ENCODE peak calls at places on chromosome 4, in eight cellular contexts. O is GM23338; U is cardiac fibroblast; X is HL-60; W is astrocyte of the cerebellum; Z is CD8-positive, alpha-beta memory T cell; H is Peyer's patch; S is IMR-90. M is an unnamed sample.

GRCh38 chr4:164514765-164515164 is 239.2 kb upstream of the SMIM31 start:
- DNase-seq in O (no peak), U (no peak), X (no peak), W (no peak), Z (no peak), H (no peak), S (no peak), M (no peak)

GRCh38 chr4:26388671-26389070 is 67.9 kb downstream of the RBPJ start:
- DNase-seq in O (no peak), U (no peak), X (no peak), W (no peak), Z (no peak), H (no peak), S (peak; percentile 13), M (no peak)

GRCh38 chr4:124090007-124090406 is 622.5 kb downstream of the ANKRD50 start:
- DNase-seq in O (no peak), U (no peak), X (no peak), W (peak; percentile 38), Z (no peak), H (no peak), S (no peak), M (no peak)

GRCh38 chr4:186104114-186104894 is at the start of gene FAM149A:
- DNase-seq in O (peak; percentile 83), U (no peak), X (no peak), W (no peak), Z (peak; percentile 33), H (peak; percentile 38), S (no peak), M (no peak)

GRCh38 chr4:105895324-105895608 is at the start of gene NPNT:
- DNase-seq in O (peak; percentile 42), U (no peak), X (no peak), W (no peak), Z (no peak), H (no peak), S (no peak), M (no peak)

GRCh38 chr4:124177647-124178425 is 534.7 kb downstream of the ANKRD50 start:
- DNase-seq in O (no peak), U (peak; percentile 76), X (no peak), W (peak; percentile 47), Z (no peak), H (no peak), S (peak; percentile 91), M (peak; percentile 76)

GRCh38 chr4:180973894-180974293 is 1269.3 kb upstream of the TENM3 start:
- DNase-seq in O (no peak), U (no peak), X (no peak), W (no peak), Z (no peak), H (no peak), S (no peak), M (no peak)

GRCh38 chr4:88991746-88992145 is 65.2 kb downstream of the FAM13A start:
- DNase-seq in O (no peak), U (no peak), X (no peak), W (no peak), Z (no peak), H (no peak), S (peak; percentile 54), M (no peak)

GRCh38 chr4:150280081-150280950 is 202.1 kb downstream of the DCLK2 start:
- DNase-seq in O (no peak), U (peak; percentile 71), X (peak; percentile 21), W (peak; percentile 90), Z (no peak), H (no peak), S (peak; percentile 86), M (peak; percentile 67)

GRCh38 chr4:165325732-165326512 is 1.5 kb upstream of the MSMO1 start:
- DNase-seq in O (peak; percentile 61), U (peak; percentile 75), X (no peak), W (peak; percentile 27), Z (no peak), H (no peak), S (peak; percentile 93), M (peak; percentile 85)

GRCh38 chr4:72348701-72349100 is 220.3 kb downstream of the ADAMTS3 start:
- DNase-seq in O (no peak), U (no peak), X (no peak), W (no peak), Z (no peak), H (no peak), S (no peak), M (no peak)

GRCh38 chr4:86910820-86911684 is 18.8 kb upstream of the C4orf36 start:
- DNase-seq in O (no peak), U (peak; percentile 46), X (no peak), W (no peak), Z (no peak), H (no peak), S (peak; percentile 64), M (no peak)

GRCh38 chr4:168751263-168752225 is 254.7 kb downstream of the PALLD start:
- DNase-seq in O (no peak), U (peak; percentile 52), X (no peak), W (no peak), Z (no peak), H (no peak), S (peak; percentile 85), M (peak; percentile 77)

GRCh38 chr4:171353535-171353934 is 459.7 kb upstream of the GALNTL6 start:
- DNase-seq in O (no peak), U (no peak), X (no peak), W (no peak), Z (no peak), H (no peak), S (no peak), M (no peak)

GRCh38 chr4:88799900-88800299 is 102.3 kb upstream of the NAP1L5 start:
- DNase-seq in O (no peak), U (no peak), X (no peak), W (no peak), Z (no peak), H (no peak), S (no peak), M (no peak)

GRCh38 chr4:112234952-112235609 is 3.5 kb downstream of the AP1AR start:
- DNase-seq in O (peak; percentile 81), U (peak; percentile 90), X (peak; percentile 36), W (peak; percentile 81), Z (peak; percentile 38), H (peak; percentile 55), S (peak; percentile 94), M (peak; percentile 61)

GRCh38 chr4:85688055-85688740 is 213.2 kb downstream of the ARHGAP24 start:
- DNase-seq in O (no peak), U (no peak), X (no peak), W (no peak), Z (no peak), H (no peak), S (no peak), M (no peak)

DNA sequence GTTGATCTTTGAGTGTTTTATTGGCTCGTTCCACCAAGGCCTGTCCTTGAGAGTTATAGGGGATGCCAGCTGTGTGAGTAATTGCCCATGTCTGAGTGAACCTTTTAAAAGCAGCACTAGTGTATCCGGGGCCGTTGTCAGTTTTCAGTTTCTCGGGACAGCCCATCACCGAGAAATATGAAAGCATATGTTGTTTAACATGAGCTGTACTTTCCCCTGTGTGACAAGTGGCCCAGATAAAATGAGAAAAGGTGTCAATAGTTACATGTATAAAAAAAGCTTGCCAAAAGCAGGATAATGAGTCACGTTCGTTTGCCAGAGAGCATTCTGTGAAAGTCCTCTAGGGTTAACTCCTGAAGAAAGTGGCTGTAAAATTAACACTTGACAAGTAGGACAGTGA is 48.6 kb upstream of the RASSF6 start:
- DNase-seq in O (no peak), U (peak; percentile 48), X (no peak), W (no peak), Z (no peak), H (no peak), S (no peak), M (peak; percentile 45)
- H3K4me3 ChIP-seq in O (no peak overlapping the region), U (no peak overlapping the region), X (no peak overlapping the region), W (no peak overlapping the region), Z (no peak overlapping the region), H (no peak overlapping the region), S (no peak overlapping the region), M (no peak overlapping the region)

GRCh38 chr4:173521474-173522159 is 8.4 kb downstream of the HAND2 start:
- DNase-seq in O (peak; percentile 35), U (no peak), X (no peak), W (no peak), Z (no peak), H (no peak), S (no peak), M (no peak)
- H3K4me3 ChIP-seq in O (peak overlapping the region; percentile 57), U (peak overlapping the region; percentile 56), X (no peak overlapping the region), W (peak overlapping the region; percentile 44), Z (no peak overlapping the region), H (peak overlapping the region; percentile 26), S (no peak overlapping the region), M (peak overlapping the region; percentile 57)

GRCh38 chr4:108788731-108789130 is 25.9 kb upstream of the ETNPPL start:
- DNase-seq in O (no peak), U (no peak), X (no peak), W (no peak), Z (no peak), H (no peak), S (no peak), M (no peak)
- H3K4me3 ChIP-seq in O (no peak overlapping the region), U (no peak overlapping the region), X (no peak overlapping the region), W (no peak overlapping the region), Z (no peak overlapping the region), H (no peak overlapping the region), S (no peak overlapping the region), M (no peak overlapping the region)

GRCh38 chr4:144644368-144645101 is 1.4 kb upstream of the HHIP start:
- DNase-seq in O (no peak), U (no peak), X (no peak), W (no peak), Z (no peak), H (no peak), S (no peak), M (no peak)
- H3K4me3 ChIP-seq in O (peak overlapping the region; percentile 58), U (peak overlapping the region; percentile 74), X (no peak overlapping the region), W (peak overlapping the region; percentile 60), Z (no peak overlapping the region), H (no peak overlapping the region), S (peak overlapping the region; percentile 88), M (peak overlapping the region; percentile 62)

GRCh38 chr4:143402776-143403550 is 66.3 kb downstream of the GAB1 start:
- DNase-seq in O (no peak), U (no peak), X (no peak), W (no peak), Z (no peak), H (no peak), S (no peak), M (no peak)
- H3K4me3 ChIP-seq in O (no peak overlapping the region), U (no peak overlapping the region), X (no peak overlapping the region), W (no peak overlapping the region), Z (no peak overlapping the region), H (no peak overlapping the region), S (no peak overlapping the region), M (no peak overlapping the region)

DNA sequence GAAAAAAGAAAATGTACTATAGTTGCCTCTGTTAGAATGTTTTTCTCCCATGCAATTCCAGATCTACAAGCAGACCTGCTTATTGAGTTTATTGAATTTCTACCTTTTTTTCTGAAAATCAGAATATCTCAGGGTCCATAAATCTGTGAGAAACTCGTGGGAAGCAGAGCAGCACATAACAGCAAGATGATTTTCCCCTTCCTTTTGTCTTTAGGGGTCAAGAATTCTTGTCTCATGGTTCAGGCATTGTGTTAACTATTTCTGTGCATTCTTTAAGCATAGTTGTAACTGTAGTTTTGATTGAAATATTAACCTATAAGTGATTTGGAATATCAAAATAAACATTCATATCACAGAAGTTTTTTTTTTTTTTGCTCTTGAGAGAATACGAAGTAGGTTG is 11.4 kb downstream of the EDNRA start:
- DNase-seq in O (no peak), U (no peak), X (no peak), W (no peak), Z (no peak), H (no peak), S (peak; percentile 33), M (no peak)
- H3K4me3 ChIP-seq in O (no peak overlapping the region), U (no peak overlapping the region), X (no peak overlapping the region), W (no peak overlapping the region), Z (no peak overlapping the region), H (no peak overlapping the region), S (no peak overlapping the region), M (no peak overlapping the region)